ENCODE peak calls at places on chromosomes 3 and 15, in six cellular contexts. X is dorsolateral prefrontal cortex, D is psoas muscle, L is foreskin keratinocyte, O is PC-3, S is HCT116. M is an unnamed sample.
A peak's percentile ranks its signal among the peaks of the same experiment; 100 is the strongest.

GRCh38 chr15:40282870-40283614 is at the start of gene ANKRD63:
- DNase-seq in X (no peak), L (no peak), D (no peak), S (no peak), O (peak; percentile 20), M (no peak)

GRCh38 chr15:29613951-29614382 is 208.3 kb downstream of the TJP1 start:
- DNase-seq in S (peak; percentile 33), L (no peak), O (peak; percentile 54), D (no peak), X (no peak), M (no peak)

GRCh38 chr3:126582286-126582685 is 23.6 kb upstream of the C3orf22 start:
- DNase-seq in O (no peak), D (no peak), S (no peak), X (no peak), L (no peak), M (no peak)

GRCh38 chr3:126146525-126147146 is 33.8 kb downstream of the ALDH1L1 start:
- DNase-seq in X (no peak), D (peak; percentile 33), L (no peak), S (no peak), O (no peak), M (no peak)

GRCh38 chr15:85329561-85330421 is 50.6 kb upstream of the AKAP13 start:
- DNase-seq in O (no peak), S (no peak), L (no peak), X (no peak), D (no peak), M (no peak)

GRCh38 chr3:14561051-14561634 is 21.0 kb upstream of the GRIP2 start:
- DNase-seq in S (no peak), O (peak; percentile 25), D (no peak), L (no peak), X (no peak), M (no peak)

GRCh38 chr3:177589921-177590336 is 392.6 kb upstream of the TBL1XR1 start:
- DNase-seq in S (peak; percentile 71), D (no peak), O (peak; percentile 96), X (no peak), L (peak; percentile 98), M (peak; percentile 94)

GRCh38 chr15:40825661-40826088 is 2.8 kb downstream of the PPP1R14D start:
- DNase-seq in L (no peak), O (peak; percentile 81), D (no peak), X (no peak), S (no peak), M (no peak)

GRCh38 chr15:53747501-53748068 is 11.9 kb downstream of the WDR72 start:
- DNase-seq in X (no peak), D (no peak), S (no peak), O (no peak), L (no peak), M (no peak)

GRCh38 chr3:113329757-113330156 is 111.5 kb downstream of the CFAP44 start:
- DNase-seq in L (no peak), O (no peak), X (no peak), S (no peak), D (no peak), M (no peak)

GRCh38 chr3:16059700-16060357 is 114.7 kb upstream of the GALNT15 start:
- DNase-seq in L (no peak), X (no peak), D (no peak), S (peak; percentile 19), O (no peak), M (no peak)

GRCh38 chr3:142866841-142867631 is 21.8 kb downstream of the PCOLCE2 start:
- DNase-seq in D (no peak), L (peak; percentile 75), X (no peak), S (peak; percentile 45), O (peak; percentile 11), M (peak; percentile 61)

GRCh38 chr15:40921949-40922607 is 7.1 kb upstream of the DLL4 start:
- DNase-seq in L (no peak), S (no peak), O (no peak), X (no peak), D (no peak), M (no peak)

GRCh38 chr3:39050020-39050419 is 1.7 kb downstream of the SCN11A start:
- DNase-seq in S (no peak), O (no peak), D (no peak), X (no peak), L (no peak), M (no peak)

GRCh38 chr15:33009603-33010002 is 184.9 kb downstream of the FMN1 start:
- DNase-seq in L (no peak), S (no peak), O (no peak), X (no peak), D (no peak), M (no peak)
- H3K27ac ChIP-seq in L (no peak overlapping the region), S (no peak overlapping the region), O (no peak overlapping the region), X (no peak overlapping the region), D (no peak overlapping the region), M (no peak overlapping the region)

GRCh38 chr3:190076138-190076537 is 44.6 kb downstream of the P3H2 start:
- DNase-seq in D (no peak), S (no peak), L (no peak), X (no peak), O (no peak), M (no peak)

GRCh38 chr3:190074817-190075216 is 45.9 kb downstream of the P3H2 start:
- DNase-seq in X (no peak), L (no peak), O (no peak), S (no peak), D (no peak), M (no peak)

GRCh38 chr3:190073264-190073663 is 47.4 kb downstream of the P3H2 start:
- DNase-seq in D (no peak), S (no peak), L (no peak), O (no peak), X (no peak), M (no peak)

GRCh38 chr3:190070623-190071347 is 49.9 kb downstream of the P3H2 start:
- DNase-seq in L (no peak), D (no peak), X (no peak), O (peak; percentile 51), S (no peak), M (no peak)

GRCh38 chr3:190072856-190073255 is 47.8 kb downstream of the P3H2 start:
- DNase-seq in X (no peak), S (no peak), L (no peak), D (no peak), O (no peak), M (no peak)
- H3K27ac ChIP-seq in X (no peak overlapping the region), S (no peak overlapping the region), L (no peak overlapping the region), D (no peak overlapping the region), O (no peak overlapping the region), M (no peak overlapping the region)

DNA sequence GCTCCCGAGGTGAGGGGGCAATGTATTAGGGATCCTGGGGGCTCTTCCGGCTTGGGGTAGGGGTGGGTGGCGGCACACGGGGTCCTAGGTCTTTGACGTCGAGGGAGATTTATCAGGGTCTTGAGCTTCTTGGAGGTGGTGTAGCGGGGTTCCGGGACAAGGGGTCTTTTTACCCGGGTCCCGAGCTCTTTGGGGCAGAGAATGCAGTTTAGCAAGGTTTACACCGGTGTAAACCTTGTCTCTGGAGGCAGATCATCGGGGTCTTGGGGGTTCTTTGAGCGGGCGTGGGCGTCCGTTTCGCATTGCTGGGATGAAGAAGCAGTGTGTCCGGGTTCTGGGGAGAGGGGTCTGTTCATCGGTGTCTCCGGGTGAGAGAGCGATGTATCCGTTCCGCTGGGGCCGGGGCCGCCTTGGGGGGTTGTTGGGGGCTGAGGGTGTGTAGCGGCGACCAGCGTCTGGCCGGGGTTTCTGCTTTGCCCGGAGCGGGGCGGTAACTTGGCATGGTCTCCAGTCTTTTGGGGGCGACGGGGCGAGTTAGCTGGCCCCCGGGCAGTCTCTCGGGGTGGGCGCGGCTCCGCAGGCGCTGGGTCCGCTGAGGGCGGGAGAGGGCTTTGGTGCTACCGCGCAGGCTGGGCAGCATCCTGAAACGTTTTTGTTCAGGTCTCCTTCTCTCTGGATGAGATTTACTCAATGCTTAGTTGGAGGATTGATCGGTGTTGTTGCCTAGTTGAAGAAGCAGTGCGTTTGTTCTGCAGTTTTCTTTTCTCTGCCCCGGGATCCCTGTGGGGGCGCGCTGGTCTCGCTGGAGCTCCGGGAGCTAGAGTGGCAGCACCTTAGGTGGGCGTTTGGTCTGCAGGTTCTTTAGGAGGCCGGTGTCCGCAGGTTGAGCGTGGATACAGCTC is 792 bp downstream of the GLCE start:
- DNase-seq in O (peak; percentile 13), S (peak; percentile 16), D (peak; percentile 64), X (peak; percentile 77), L (no peak), M (no peak)
- H3K27ac ChIP-seq in O (no peak overlapping the region), S (peak overlapping the region; percentile 73), D (peak overlapping the region; percentile 76), X (peak overlapping the region; percentile 98), L (peak overlapping the region; percentile 3), M (peak overlapping the region; percentile 60)

GRCh38 chr15:96359772-96360498 is 29.4 kb downstream of the NR2F2 start:
- DNase-seq in O (no peak), D (no peak), S (no peak), X (no peak), L (no peak), M (no peak)
- H3K27ac ChIP-seq in O (no peak overlapping the region), D (peak overlapping the region; percentile 30), S (no peak overlapping the region), X (peak overlapping the region; percentile 49), L (no peak overlapping the region), M (no peak overlapping the region)

GRCh38 chr15:42858999-42859789 is 61.4 kb downstream of the TTBK2 start:
- DNase-seq in S (no peak), L (no peak), O (no peak), D (no peak), X (no peak), M (no peak)
- H3K27ac ChIP-seq in S (no peak overlapping the region), L (no peak overlapping the region), O (no peak overlapping the region), D (no peak overlapping the region), X (no peak overlapping the region), M (peak overlapping the region; percentile 25)

GRCh38 chr3:129665024-129665768 is 58.7 kb upstream of the PLXND1 start:
- DNase-seq in S (no peak), D (no peak), O (peak; percentile 76), X (no peak), L (peak; percentile 80), M (peak; percentile 52)

GRCh38 chr3:129663045-129663446 is 56.6 kb upstream of the PLXND1 start:
- DNase-seq in X (no peak), D (no peak), L (peak; percentile 94), S (peak; percentile 93), O (peak; percentile 97), M (peak; percentile 90)

GRCh38 chr3:129664040-129664646 is 57.7 kb upstream of the PLXND1 start:
- DNase-seq in O (peak; percentile 33), L (no peak), S (no peak), D (no peak), X (no peak), M (no peak)

GRCh38 chr3:129661766-129662165 is 55.3 kb upstream of the PLXND1 start:
- DNase-seq in S (no peak), D (no peak), O (no peak), L (no peak), X (no peak), M (no peak)

DNA sequence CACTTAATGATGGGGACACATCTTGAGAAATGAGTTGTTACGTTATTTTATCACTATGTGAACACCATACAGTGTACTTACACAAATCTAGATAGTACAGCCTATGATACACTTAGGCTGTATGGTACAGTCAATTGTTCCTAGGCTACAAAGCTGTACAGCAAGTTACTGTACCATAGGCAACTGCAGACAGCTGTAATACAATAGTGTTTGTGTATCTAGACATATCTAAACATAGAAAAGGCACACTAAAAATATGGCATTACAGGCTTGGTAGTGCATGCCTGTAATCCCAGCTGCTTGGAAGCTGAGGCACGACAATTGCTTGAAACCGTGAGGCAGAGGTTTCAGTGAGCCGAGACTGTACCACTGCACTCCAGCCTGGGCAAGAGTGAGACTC is 55.8 kb upstream of the PLXND1 start:
- DNase-seq in S (no peak), O (no peak), D (peak; percentile 64), L (no peak), X (no peak), M (no peak)
- H3K27ac ChIP-seq in S (peak overlapping the region; percentile 79), O (peak overlapping the region; percentile 98), D (peak overlapping the region; percentile 94), L (no peak overlapping the region), X (no peak overlapping the region), M (peak overlapping the region; percentile 87)

M was measured in epithelial cell of prostate.